ENCODE peak calls at places on chromosomes 13 and 19, in six cellular contexts. M is IMR-90, N is thoracic aorta, I is Peyer's patch, U is kidney epithelial cell, S is nephron progenitor cell. T is an unnamed sample.

GRCh38 chr13:78680064-78680463 is 21.1 kb upstream of the OBI1 start:
- DNase-seq in I (no peak), M (no peak), S (no peak), N (no peak), U (no peak), T (no peak)

GRCh38 chr19:30274987-30275386 is 97.2 kb upstream of the ZNF536 start:
- DNase-seq in S (no peak), M (no peak), U (no peak), N (no peak), I (no peak), T (no peak)

GRCh38 chr13:104757712-104758111 is 1691.5 kb upstream of the SLC10A2 start:
- DNase-seq in I (no peak), U (no peak), M (no peak), N (no peak), S (no peak), T (no peak)

GRCh38 chr19:23415561-23416191 is 20.4 kb upstream of the ZNF91 start:
- DNase-seq in S (peak), I (peak), N (no peak), U (no peak), M (no peak), T (peak)

GRCh38 chr13:77239312-77239711 is 87.6 kb downstream of the MYCBP2 start:
- DNase-seq in U (no peak), I (no peak), M (peak), S (no peak), N (no peak), T (no peak)

GRCh38 chr19:14091086-14091884 is 734 bp upstream of the SAMD1 start:
- DNase-seq in N (no peak), S (peak), U (no peak), M (peak), I (peak), T (peak)

GRCh38 chr19:47699360-47699917 is 13.8 kb upstream of the EHD2 start:
- DNase-seq in N (no peak), M (peak), U (no peak), S (peak), I (peak), T (peak)

GRCh38 chr19:4713384-4713951 is 10.2 kb downstream of the DPP9 start:
- DNase-seq in S (no peak), N (no peak), M (peak), U (peak), I (peak), T (no peak)

GRCh38 chr13:46668302-46668720 is 115.3 kb downstream of the LRCH1 start:
- DNase-seq in M (peak), N (no peak), U (no peak), S (no peak), I (no peak), T (no peak)

GRCh38 chr13:73065665-73066350 is 7.0 kb downstream of the KLF5 start:
- DNase-seq in M (no peak), I (peak), U (no peak), S (no peak), N (no peak), T (no peak)

GRCh38 chr19:5536337-5536894 is 31.3 kb downstream of the TINCR start:
- DNase-seq in M (peak), N (no peak), S (peak), I (no peak), U (no peak), T (no peak)

GRCh38 chr19:4557971-4558941 is 1.2 kb downstream of the SEMA6B start:
- DNase-seq in N (no peak), S (peak), U (no peak), M (no peak), I (peak), T (peak)

GRCh38 chr13:98751397-98752110 is 918 bp downstream of the SLC15A1 start:
- DNase-seq in N (no peak), I (peak), U (no peak), S (peak), M (peak), T (no peak)

DNA sequence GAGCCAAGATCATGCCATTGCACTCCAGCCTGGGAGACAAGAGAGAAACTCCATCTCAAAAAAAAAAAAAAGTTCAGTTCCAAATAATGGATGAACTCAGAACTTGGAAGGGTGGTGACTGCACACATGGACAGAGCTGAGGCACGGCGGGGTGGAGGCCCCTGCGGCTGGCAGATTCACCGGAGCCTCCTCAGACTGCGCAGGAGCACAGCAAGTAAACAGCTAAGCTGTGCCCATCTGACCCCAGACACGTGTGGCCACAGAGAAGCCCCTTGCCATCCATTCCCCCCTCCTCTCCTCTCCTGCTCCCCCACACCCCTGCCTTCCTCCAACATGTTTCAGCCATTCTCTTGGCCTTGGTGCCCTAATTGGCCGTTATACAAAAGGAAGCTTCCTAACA is 15.6 kb upstream of the PROZ start:
- DNase-seq in I (no peak), S (no peak), U (no peak), M (no peak), N (no peak), T (no peak)
- TF ChIP-seq CTCF in I (no peak), S (no peak), U (no peak), M (no peak), N (no peak), T (no peak)

GRCh38 chr19:20051841-20052768 is 12.8 kb upstream of the ZNF682 start:
- DNase-seq in I (peak), S (peak), N (peak), M (peak), U (peak), T (peak)
- TF ChIP-seq CTCF in I (no peak), S (no peak), N (no peak), M (no peak), U (no peak), T (no peak)

GRCh38 chr13:50170447-50171037 is 155.3 kb downstream of the KCNRG start:
- DNase-seq in M (peak), I (no peak), U (no peak), N (no peak), S (no peak), T (no peak)
- TF ChIP-seq CTCF in M (peak), I (peak), U (no peak), N (peak), S (no peak), T (no peak)

GRCh38 chr19:8387688-8388611 is 2.2 kb upstream of the RAB11B start:
- DNase-seq in U (no peak), I (no peak), M (no peak), N (no peak), S (no peak), T (no peak)
- TF ChIP-seq CTCF in U (no peak), I (no peak), M (no peak), N (no peak), S (no peak), T (no peak)

GRCh38 chr19:942133-942645 is 16.4 kb downstream of the ARID3A start:
- DNase-seq in U (no peak), S (no peak), N (no peak), I (no peak), M (no peak), T (no peak)

GRCh38 chr19:939922-940321 is 14.1 kb downstream of the ARID3A start:
- DNase-seq in N (no peak), S (no peak), M (no peak), U (no peak), I (no peak), T (no peak)

GRCh38 chr19:939439-939838 is 13.6 kb downstream of the ARID3A start:
- DNase-seq in M (no peak), I (no peak), S (no peak), U (no peak), N (no peak), T (no peak)

GRCh38 chr19:941292-942132 is 15.7 kb downstream of the ARID3A start:
- DNase-seq in S (no peak), M (no peak), U (no peak), N (no peak), I (no peak), T (no peak)

DNA sequence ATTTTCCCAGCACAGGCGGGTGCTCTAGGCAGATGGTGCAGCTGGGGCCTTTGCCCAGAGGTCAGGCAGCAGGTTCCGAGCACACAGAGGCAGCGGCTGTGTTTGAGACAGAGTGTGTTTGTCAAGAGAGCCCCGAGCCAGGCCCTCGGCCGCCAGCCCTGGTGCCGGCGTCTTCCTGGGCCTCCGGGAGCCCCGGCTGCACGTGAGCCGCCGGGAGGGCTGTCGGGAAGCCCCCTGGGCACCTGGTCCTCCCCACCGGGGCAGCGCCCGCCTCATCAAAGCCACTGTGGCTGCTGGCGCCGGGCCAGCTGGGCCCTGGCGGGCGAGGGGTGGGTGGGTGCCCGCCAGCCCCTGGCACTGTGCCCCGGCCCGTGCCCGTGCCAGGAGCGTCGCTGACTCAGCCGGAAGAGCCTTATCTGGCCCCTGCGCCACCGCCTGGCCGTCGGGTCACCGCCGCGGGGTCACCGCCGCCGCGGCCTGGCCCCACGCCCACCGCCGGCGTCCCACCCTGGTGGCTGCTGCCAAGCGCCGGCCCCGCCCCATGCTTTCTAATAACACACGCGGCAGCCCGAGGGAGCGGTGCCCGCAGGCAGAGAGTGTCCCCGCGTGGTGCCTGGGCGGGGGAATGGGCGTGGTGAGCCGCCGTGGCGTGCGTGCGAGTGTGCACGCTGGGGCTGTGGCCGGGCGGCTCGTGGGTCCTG is 14.9 kb downstream of the ARID3A start:
- DNase-seq in N (peak), M (peak), U (no peak), S (no peak), I (peak), T (no peak)
- TF ChIP-seq CTCF in N (no peak), M (no peak), U (no peak), S (no peak), I (no peak), T (peak)

GRCh38 chr19:16801599-16801998 is 27.6 kb upstream of the SIN3B start:
- DNase-seq in M (peak), I (no peak), U (peak), N (no peak), S (peak), T (no peak)
- TF ChIP-seq CTCF in M (no peak), I (no peak), U (peak), N (no peak), S (no peak), T (no peak)

DNA sequence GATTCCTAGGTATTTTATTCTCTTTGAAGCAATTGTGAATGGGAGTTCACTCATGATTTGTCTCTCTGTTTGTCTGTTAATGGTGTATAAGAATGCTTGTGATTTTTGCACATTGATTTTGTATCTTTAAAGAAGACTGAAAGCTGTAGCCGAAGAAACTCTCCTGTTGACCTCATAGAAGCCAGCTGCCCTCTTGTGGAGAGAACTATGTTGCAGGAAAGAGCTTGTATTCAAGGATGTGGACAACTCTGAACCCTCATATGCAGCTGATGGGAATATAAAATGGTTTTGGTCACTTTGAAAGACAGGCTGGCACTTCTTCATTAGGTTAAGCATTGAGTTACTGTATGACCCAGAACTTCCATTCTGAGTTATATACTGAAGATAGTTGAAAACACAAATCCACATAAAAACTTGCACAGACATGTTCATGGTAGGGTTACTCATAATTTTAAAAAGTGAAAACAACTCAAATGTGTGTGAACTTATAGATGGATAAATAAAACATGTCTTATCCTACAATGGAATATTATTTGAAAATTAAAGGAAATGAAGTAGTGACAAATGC is 65.8 kb upstream of the SLITRK6 start:
- DNase-seq in S (no peak), M (peak), U (no peak), I (no peak), N (no peak), T (no peak)
- TF ChIP-seq CTCF in S (peak), M (peak), U (peak), I (peak), N (no peak), T (no peak)

DNA sequence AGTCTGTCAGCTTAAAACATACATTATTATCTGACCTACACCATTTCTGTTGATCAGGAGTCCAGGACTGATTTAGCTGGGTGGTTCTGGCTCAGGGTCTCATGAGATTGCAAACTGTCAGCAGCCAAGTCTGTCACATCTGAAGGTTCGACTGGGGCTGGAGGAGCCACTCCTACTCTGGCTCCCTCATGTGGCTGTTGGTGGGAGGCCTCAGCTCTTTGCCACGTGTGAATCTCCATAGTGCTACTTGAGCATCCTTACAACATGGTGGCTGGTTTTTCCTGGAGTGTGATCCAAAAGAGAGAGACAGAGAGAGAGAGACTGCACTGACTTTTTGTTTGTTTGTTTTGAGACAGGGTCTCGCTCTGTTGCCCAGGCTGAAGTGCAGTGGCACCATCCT is 63.6 kb upstream of the NFIC start:
- DNase-seq in N (no peak), U (no peak), M (no peak), S (no peak), I (no peak), T (no peak)
- TF ChIP-seq CTCF in N (no peak), U (peak), M (no peak), S (no peak), I (no peak), T (no peak)

DNA sequence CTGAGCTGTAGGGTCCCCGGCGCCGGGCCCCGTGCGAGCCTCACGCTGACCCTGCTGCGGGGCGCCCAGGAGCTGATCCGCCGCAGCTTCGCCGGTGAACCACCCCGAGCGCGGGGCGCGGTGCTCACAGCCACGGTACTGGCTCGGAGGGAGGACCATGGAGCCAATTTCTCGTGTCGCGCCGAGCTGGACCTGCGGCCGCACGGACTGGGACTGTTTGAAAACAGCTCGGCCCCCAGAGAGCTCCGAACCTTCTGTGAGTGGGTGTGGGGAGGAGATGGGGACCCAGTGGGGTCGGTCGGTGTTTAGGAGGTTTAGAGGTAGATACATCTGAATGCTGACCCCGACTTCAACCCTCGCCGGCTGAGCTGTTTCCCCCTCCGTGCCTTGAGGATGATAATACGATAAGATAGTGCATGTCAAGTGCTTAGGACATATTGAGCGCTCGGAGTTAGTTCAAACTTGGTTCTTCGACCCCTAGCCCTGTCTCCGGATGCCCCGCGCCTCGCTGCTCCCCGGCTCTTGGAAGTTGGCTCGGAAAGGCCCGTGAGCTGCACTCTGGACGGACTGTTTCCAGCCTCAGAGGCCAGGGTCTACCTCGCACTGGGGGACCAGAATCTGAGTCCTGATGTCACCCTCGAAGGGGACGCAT is 1.9 kb downstream of the ICAM5 start:
- DNase-seq in S (no peak), U (no peak), M (peak), I (peak), N (no peak), T (no peak)
- TF ChIP-seq CTCF in S (no peak), U (no peak), M (no peak), I (no peak), N (no peak), T (no peak)

GRCh38 chr19:49987159-49987698 is 26.3 kb upstream of the SIGLEC11 start:
- DNase-seq in N (peak), M (peak), U (peak), S (peak), I (peak), T (peak)
- TF ChIP-seq CTCF in N (no peak), M (peak), U (no peak), S (no peak), I (peak), T (no peak)